ENCODE peak calls at places on chromosome 15, in seven cellular contexts. One of them, this sample, is unnamed.

GRCh38 chr15:31366169-31366734 is 39.6 kb downstream of the KLF13 start:
- DNase-seq in right cardiac atrium: peak; percentile 86
- DNase-seq in heart left ventricle: peak; percentile 67
- DNase-seq in NCI-H2081: no peak
- DNase-seq in GM04504: no peak
- DNase-seq in GM19239: no peak
- DNase-seq in H9: peak; percentile 59
- DNase-seq in this sample: peak; percentile 44

GRCh38 chr15:23734856-23735255 is 47.8 kb upstream of the NDN start:
- DNase-seq in heart left ventricle: no peak
- DNase-seq in NCI-H2081: no peak
- DNase-seq in GM04504: no peak
- DNase-seq in H9: no peak
- DNase-seq in right cardiac atrium: no peak
- DNase-seq in GM19239: no peak
- DNase-seq in this sample: no peak

GRCh38 chr15:93209690-93210425 is 120.8 kb upstream of the RGMA start:
- DNase-seq in H9: no peak
- DNase-seq in NCI-H2081: no peak
- DNase-seq in GM04504: no peak
- DNase-seq in GM19239: no peak
- DNase-seq in right cardiac atrium: no peak
- DNase-seq in heart left ventricle: no peak
- DNase-seq in this sample: no peak

GRCh38 chr15:99168601-99169580 is 64.0 kb downstream of the SYNM start:
- DNase-seq in NCI-H2081: no peak
- DNase-seq in GM19239: no peak
- DNase-seq in right cardiac atrium: no peak
- DNase-seq in H9: no peak
- DNase-seq in GM04504: no peak
- DNase-seq in heart left ventricle: no peak
- DNase-seq in this sample: no peak

GRCh38 chr15:63226966-63227401 is 37.6 kb downstream of the RAB8B start:
- DNase-seq in GM04504: no peak
- DNase-seq in GM19239: no peak
- DNase-seq in NCI-H2081: no peak
- DNase-seq in H9: no peak
- DNase-seq in right cardiac atrium: no peak
- DNase-seq in heart left ventricle: no peak
- DNase-seq in this sample: no peak

GRCh38 chr15:67307156-67307555 is 52.6 kb downstream of the IQCH start:
- DNase-seq in GM04504: no peak
- DNase-seq in NCI-H2081: no peak
- DNase-seq in heart left ventricle: no peak
- DNase-seq in H9: no peak
- DNase-seq in right cardiac atrium: no peak
- DNase-seq in GM19239: no peak
- DNase-seq in this sample: peak; percentile 41

GRCh38 chr15:62873203-62873602 is 169.3 kb upstream of the TPM1 start:
- DNase-seq in GM04504: no peak
- DNase-seq in GM19239: no peak
- DNase-seq in right cardiac atrium: no peak
- DNase-seq in heart left ventricle: no peak
- DNase-seq in H9: no peak
- DNase-seq in NCI-H2081: no peak
- DNase-seq in this sample: no peak

GRCh38 chr15:81653259-81653658 is 279.2 kb upstream of the TMC3 start:
- DNase-seq in GM04504: no peak
- DNase-seq in right cardiac atrium: no peak
- DNase-seq in GM19239: no peak
- DNase-seq in H9: no peak
- DNase-seq in NCI-H2081: no peak
- DNase-seq in heart left ventricle: no peak
- DNase-seq in this sample: no peak

GRCh38 chr15:33031324-33031736 is 163.2 kb downstream of the FMN1 start:
- DNase-seq in right cardiac atrium: no peak
- DNase-seq in H9: no peak
- DNase-seq in NCI-H2081: peak; percentile 27
- DNase-seq in GM04504: peak; percentile 38
- DNase-seq in GM19239: no peak
- DNase-seq in heart left ventricle: no peak
- DNase-seq in this sample: no peak

GRCh38 chr15:25469377-25469776 is 30.6 kb upstream of the UBE3A start:
- DNase-seq in right cardiac atrium: no peak
- DNase-seq in H9: no peak
- DNase-seq in NCI-H2081: no peak
- DNase-seq in GM04504: no peak
- DNase-seq in GM19239: no peak
- DNase-seq in heart left ventricle: peak; percentile 24
- DNase-seq in this sample: peak; percentile 44